ENCODE peak calls at places on chromosomes 3 and 15, in four cellular contexts. One of them, this sample, is unnamed.

GRCh38 chr3:169914321-169914720 is 2.9 kb downstream of the SAMD7 start:
- DNase-seq in uterus: no peak
- DNase-seq in mammary epithelial cell: peak; percentile 4
- DNase-seq in mesendoderm: no peak
- DNase-seq in this sample: no peak

GRCh38 chr15:95957854-95958253 is 372.6 kb upstream of the NR2F2 start:
- DNase-seq in uterus: peak; percentile 20
- DNase-seq in mammary epithelial cell: no peak
- DNase-seq in mesendoderm: no peak
- DNase-seq in this sample: peak; percentile 23

GRCh38 chr15:98785796-98786581 is 137.7 kb downstream of the IGF1R start:
- DNase-seq in uterus: no peak
- DNase-seq in mammary epithelial cell: no peak
- DNase-seq in mesendoderm: peak; percentile 80
- DNase-seq in this sample: no peak

GRCh38 chr3:12287727-12288465 is 974 bp upstream of the PPARG start:
- DNase-seq in uterus: peak; percentile 48
- DNase-seq in mammary epithelial cell: no peak
- DNase-seq in mesendoderm: peak; percentile 32
- DNase-seq in this sample: peak; percentile 82

GRCh38 chr3:127673191-127674098 is 693 bp downstream of the ABTB1 start:
- DNase-seq in uterus: peak; percentile 51
- DNase-seq in mammary epithelial cell: no peak
- DNase-seq in mesendoderm: no peak
- DNase-seq in this sample: peak; percentile 79

GRCh38 chr15:34318277-34319079 is 19.1 kb downstream of the SLC12A6 start:
- DNase-seq in uterus: peak; percentile 41
- DNase-seq in mammary epithelial cell: peak; percentile 76
- DNase-seq in mesendoderm: peak; percentile 78
- DNase-seq in this sample: peak; percentile 56

GRCh38 chr15:44636976-44637375 is 26.5 kb downstream of the SPG11 start:
- DNase-seq in uterus: no peak
- DNase-seq in mammary epithelial cell: no peak
- DNase-seq in mesendoderm: no peak
- DNase-seq in this sample: no peak

GRCh38 chr3:113285226-113285625 is 73.9 kb downstream of the BOC start:
- DNase-seq in uterus: no peak
- DNase-seq in mammary epithelial cell: no peak
- DNase-seq in mesendoderm: no peak
- DNase-seq in this sample: peak; percentile 33

GRCh38 chr15:77419050-77419835 is 661 bp downstream of the PEAK1 start:
- DNase-seq in uterus: peak; percentile 42
- DNase-seq in mammary epithelial cell: peak; percentile 21
- DNase-seq in mesendoderm: peak; percentile 63
- DNase-seq in this sample: peak; percentile 78

GRCh38 chr15:63134245-63134644 is 12.6 kb downstream of the LACTB start:
- DNase-seq in uterus: no peak
- DNase-seq in mammary epithelial cell: no peak
- DNase-seq in mesendoderm: no peak
- DNase-seq in this sample: no peak

GRCh38 chr3:30294241-30294667 is 312.1 kb upstream of the TGFBR2 start:
- DNase-seq in uterus: no peak
- DNase-seq in mammary epithelial cell: no peak
- DNase-seq in mesendoderm: peak; percentile 46
- DNase-seq in this sample: no peak

GRCh38 chr15:40340740-40341400 is at the start of gene CCDC9B:
- DNase-seq in uterus: peak; percentile 89
- DNase-seq in mammary epithelial cell: peak; percentile 83
- DNase-seq in mesendoderm: no peak
- DNase-seq in this sample: peak; percentile 83

GRCh38 chr3:185561958-185562357 is 9.6 kb upstream of the LIPH start:
- DNase-seq in uterus: no peak
- DNase-seq in mammary epithelial cell: no peak
- DNase-seq in mesendoderm: no peak
- DNase-seq in this sample: no peak

GRCh38 chr3:188975612-188976314 is 196.0 kb upstream of the TPRG1 start:
- DNase-seq in uterus: no peak
- DNase-seq in mammary epithelial cell: peak; percentile 61
- DNase-seq in mesendoderm: no peak
- DNase-seq in this sample: no peak

GRCh38 chr3:61483997-61484396 is 77.4 kb upstream of the PTPRG start:
- DNase-seq in uterus: no peak
- DNase-seq in mammary epithelial cell: no peak
- DNase-seq in mesendoderm: no peak
- DNase-seq in this sample: no peak

GRCh38 chr3:57227930-57228733 is 603 bp downstream of the APPL1 start:
- DNase-seq in uterus: peak; percentile 42
- DNase-seq in mammary epithelial cell: peak; percentile 49
- DNase-seq in mesendoderm: peak; percentile 36
- DNase-seq in this sample: peak; percentile 57

GRCh38 chr15:63226155-63226883 is 36.9 kb downstream of the RAB8B start:
- DNase-seq in uterus: no peak
- DNase-seq in mammary epithelial cell: no peak
- DNase-seq in mesendoderm: no peak
- DNase-seq in this sample: no peak

GRCh38 chr15:101499863-101500713 is 10.6 kb upstream of the PCSK6 start:
- DNase-seq in uterus: no peak
- DNase-seq in mammary epithelial cell: no peak
- DNase-seq in mesendoderm: no peak
- DNase-seq in this sample: peak; percentile 13

GRCh38 chr15:47356297-47356696 is 361.0 kb upstream of the SEMA6D start:
- DNase-seq in uterus: no peak
- DNase-seq in mammary epithelial cell: no peak
- DNase-seq in mesendoderm: no peak
- DNase-seq in this sample: no peak

GRCh38 chr15:91694131-91694828 is 159.2 kb upstream of the SLCO3A1 start:
- DNase-seq in uterus: peak; percentile 64
- DNase-seq in mammary epithelial cell: no peak
- DNase-seq in mesendoderm: peak; percentile 84
- DNase-seq in this sample: no peak

GRCh38 chr3:172341482-172342059 is 106.7 kb downstream of the GHSR start:
- DNase-seq in uterus: no peak
- DNase-seq in mammary epithelial cell: peak; percentile 50
- DNase-seq in mesendoderm: peak; percentile 69
- DNase-seq in this sample: peak; percentile 49

GRCh38 chr3:99783009-99783573 is 34.6 kb upstream of the CMSS1 start:
- DNase-seq in uterus: no peak
- DNase-seq in mammary epithelial cell: peak; percentile 77
- DNase-seq in mesendoderm: no peak
- DNase-seq in this sample: no peak

GRCh38 chr3:85592256-85592655 is 633.5 kb downstream of the CADM2 start:
- DNase-seq in uterus: no peak
- DNase-seq in mammary epithelial cell: no peak
- DNase-seq in mesendoderm: no peak
- DNase-seq in this sample: no peak

GRCh38 chr3:169390741-169391300 is 272.7 kb downstream of the MECOM start:
- DNase-seq in uterus: no peak
- DNase-seq in mammary epithelial cell: peak; percentile 16
- DNase-seq in mesendoderm: no peak
- DNase-seq in this sample: no peak

GRCh38 chr3:177602601-177603136 is 405.4 kb upstream of the TBL1XR1 start:
- DNase-seq in uterus: no peak
- DNase-seq in mammary epithelial cell: peak; percentile 58
- DNase-seq in mesendoderm: no peak
- DNase-seq in this sample: no peak

GRCh38 chr3:50616003-50616769 is 765 bp upstream of the MAPKAPK3 start:
- DNase-seq in uterus: peak; percentile 85
- DNase-seq in mammary epithelial cell: peak; percentile 70
- DNase-seq in mesendoderm: peak; percentile 92
- DNase-seq in this sample: peak; percentile 90

GRCh38 chr3:42020681-42021307 is 58.9 kb upstream of the ULK4 start:
- DNase-seq in uterus: no peak
- DNase-seq in mammary epithelial cell: peak; percentile 80
- DNase-seq in mesendoderm: no peak
- DNase-seq in this sample: no peak

GRCh38 chr3:150970665-150971327 is 1.7 kb downstream of the CLRN1 start:
- DNase-seq in uterus: no peak
- DNase-seq in mammary epithelial cell: peak; percentile 15
- DNase-seq in mesendoderm: peak; percentile 30
- DNase-seq in this sample: no peak

GRCh38 chr3:176867681-176868663 is 329.3 kb downstream of the TBL1XR1 start:
- DNase-seq in uterus: no peak
- DNase-seq in mammary epithelial cell: peak; percentile 68
- DNase-seq in mesendoderm: peak; percentile 33
- DNase-seq in this sample: no peak

GRCh38 chr3:127665586-127665985 is 7.2 kb upstream of the ABTB1 start:
- DNase-seq in uterus: no peak
- DNase-seq in mammary epithelial cell: no peak
- DNase-seq in mesendoderm: no peak
- DNase-seq in this sample: no peak

GRCh38 chr3:55162031-55162784 is 234.3 kb upstream of the LRTM1 start:
- DNase-seq in uterus: no peak
- DNase-seq in mammary epithelial cell: peak; percentile 9
- DNase-seq in mesendoderm: no peak
- DNase-seq in this sample: no peak

GRCh38 chr3:13210221-13210975 is 137.2 kb upstream of the IQSEC1 start:
- DNase-seq in uterus: no peak
- DNase-seq in mammary epithelial cell: no peak
- DNase-seq in mesendoderm: no peak
- DNase-seq in this sample: peak; percentile 50

GRCh38 chr3:179694731-179695130 is 41.9 kb downstream of the USP13 start:
- DNase-seq in uterus: no peak
- DNase-seq in mammary epithelial cell: no peak
- DNase-seq in mesendoderm: no peak
- DNase-seq in this sample: no peak

GRCh38 chr3:151726016-151726415 is 7.7 kb upstream of the AADACL2 start:
- DNase-seq in uterus: no peak
- DNase-seq in mammary epithelial cell: no peak
- DNase-seq in mesendoderm: no peak
- DNase-seq in this sample: no peak

GRCh38 chr3:188272481-188273372 is 118.8 kb downstream of the LPP start:
- DNase-seq in uterus: no peak
- DNase-seq in mammary epithelial cell: peak; percentile 76
- DNase-seq in mesendoderm: no peak
- DNase-seq in this sample: no peak

GRCh38 chr3:112445839-112446238 is 53.4 kb downstream of the BTLA start:
- DNase-seq in uterus: no peak
- DNase-seq in mammary epithelial cell: no peak
- DNase-seq in mesendoderm: no peak
- DNase-seq in this sample: no peak

GRCh38 chr3:90015688-90016356 is 908.4 kb downstream of the EPHA3 start:
- DNase-seq in uterus: no peak
- DNase-seq in mammary epithelial cell: peak; percentile 66
- DNase-seq in mesendoderm: peak; percentile 94
- DNase-seq in this sample: peak; percentile 1

DNA sequence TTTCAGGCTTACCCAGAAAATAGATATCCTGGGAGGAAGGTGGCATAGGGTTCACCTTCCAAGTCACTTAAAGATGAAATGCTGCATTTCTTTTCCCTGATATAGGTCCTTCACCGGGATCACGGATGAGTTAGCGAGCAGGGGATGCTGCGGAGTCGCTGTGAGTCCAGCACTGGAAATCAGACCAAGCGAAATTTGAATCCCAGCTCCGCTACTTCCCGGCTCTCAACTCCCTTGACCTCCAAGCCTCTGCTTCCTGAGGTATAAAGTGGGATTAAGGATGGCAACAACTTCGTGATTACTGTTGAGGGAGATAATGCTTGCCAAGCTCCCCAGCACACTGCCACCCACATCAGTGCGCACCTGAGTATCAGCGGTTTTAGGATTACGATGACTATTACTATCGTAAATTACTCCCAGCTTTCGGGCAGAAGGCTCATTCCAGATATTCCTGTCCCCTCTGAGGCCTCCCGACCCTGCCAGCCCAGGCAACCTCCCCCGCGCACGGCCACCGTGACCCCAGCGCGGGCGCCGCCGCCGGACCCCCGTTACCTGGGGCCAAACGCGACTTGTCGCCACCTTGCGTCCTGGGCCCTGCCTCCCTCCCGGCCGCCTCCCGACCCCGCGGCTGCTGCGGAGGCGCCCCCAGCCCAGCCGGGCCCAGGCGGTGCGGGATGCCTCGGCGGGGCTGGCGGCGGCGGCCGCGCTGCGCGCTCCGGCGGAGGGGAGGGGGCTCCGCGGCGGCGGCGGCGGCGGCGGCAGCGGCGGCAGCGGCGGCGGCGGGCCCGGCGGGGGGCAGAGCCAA is 542 bp upstream of the GPR27 start:
- DNase-seq in uterus: no peak
- DNase-seq in mammary epithelial cell: no peak
- DNase-seq in mesendoderm: peak; percentile 22
- DNase-seq in this sample: no peak
- H3K4me3 ChIP-seq in uterus: peak overlapping the region; percentile 47
- H3K4me3 ChIP-seq in mammary epithelial cell: peak overlapping the region; percentile 38
- H3K4me3 ChIP-seq in mesendoderm: peak overlapping the region; percentile 3
- H3K4me3 ChIP-seq in this sample: peak overlapping the region; percentile 76

DNA sequence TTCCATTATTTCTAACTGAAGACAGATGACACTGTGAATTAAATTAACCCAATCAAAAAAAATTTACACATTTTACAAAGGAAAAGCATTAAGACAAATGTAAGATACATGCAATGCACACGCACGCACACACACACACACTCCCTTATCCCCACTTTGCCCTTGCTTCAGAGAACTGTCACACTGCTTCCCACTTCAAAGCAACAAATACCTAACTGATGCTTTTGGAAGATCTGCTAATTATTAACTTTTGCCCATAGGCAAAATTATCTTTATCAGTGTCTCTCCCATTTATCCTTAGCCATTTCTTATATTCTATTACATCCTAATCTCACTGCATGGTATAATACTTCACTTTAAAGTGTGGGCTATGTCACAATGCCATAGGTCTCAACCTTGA is 60.3 kb downstream of the SETD2 start:
- DNase-seq in uterus: no peak
- DNase-seq in mammary epithelial cell: no peak
- DNase-seq in mesendoderm: no peak
- DNase-seq in this sample: no peak
- H3K36me3 ChIP-seq in uterus: no peaks in the 10 kb centered on the region
- H3K36me3 ChIP-seq in mammary epithelial cell: peaks cover 6% of the 10 kb centered on the region
- H3K36me3 ChIP-seq in mesendoderm: no peaks in the 10 kb centered on the region
- H3K36me3 ChIP-seq in this sample: peaks cover 1% of the 10 kb centered on the region

GRCh38 chr15:69668049-69668705 is 215.6 kb downstream of the RPLP1 start:
- DNase-seq in uterus: no peak
- DNase-seq in mammary epithelial cell: no peak
- DNase-seq in mesendoderm: no peak
- DNase-seq in this sample: no peak
- H3K27me3 ChIP-seq in uterus: no peaks in the 10 kb centered on the region
- H3K27me3 ChIP-seq in mammary epithelial cell: no peaks in the 10 kb centered on the region
- H3K27me3 ChIP-seq in mesendoderm: no peaks in the 10 kb centered on the region
- H3K27me3 ChIP-seq in this sample: no peaks in the 10 kb centered on the region

DNA sequence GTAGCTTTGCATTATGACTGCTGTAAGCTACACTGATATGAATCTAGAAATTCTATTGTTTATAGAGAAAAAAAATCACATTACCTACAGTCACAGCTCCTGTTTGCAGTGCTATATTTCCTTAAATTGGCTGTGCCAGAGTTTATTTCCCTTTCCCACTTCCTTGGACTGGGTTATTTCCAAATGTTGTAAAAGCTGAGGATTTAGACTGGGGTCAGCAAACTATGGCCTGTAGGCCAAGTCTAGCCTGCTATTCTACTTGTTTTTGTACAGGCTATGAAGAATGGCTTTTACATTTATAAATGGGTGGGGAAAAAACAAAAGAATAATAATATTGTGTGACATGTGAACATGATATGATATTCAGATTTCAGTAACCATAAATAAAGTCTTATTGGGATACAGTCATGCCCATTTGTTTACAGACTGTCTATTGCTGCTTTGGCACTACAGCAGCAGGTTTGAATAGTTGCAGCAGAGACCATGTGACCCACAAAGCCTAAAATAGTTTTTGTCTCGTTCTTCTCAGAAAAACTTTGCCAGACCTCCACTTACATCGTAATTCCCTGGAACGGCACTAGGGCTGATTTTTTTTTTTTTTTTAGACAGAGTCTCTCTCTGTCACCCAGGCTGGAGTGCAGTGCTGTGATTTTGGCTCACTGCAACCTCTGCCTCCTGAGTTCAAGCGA is 7.8 kb downstream of the GLDN start:
- DNase-seq in uterus: no peak
- DNase-seq in mammary epithelial cell: no peak
- DNase-seq in mesendoderm: no peak
- DNase-seq in this sample: no peak
- H3K4me3 ChIP-seq in uterus: no peak overlapping the region
- H3K4me3 ChIP-seq in mammary epithelial cell: no peak overlapping the region
- H3K4me3 ChIP-seq in mesendoderm: no peak overlapping the region
- H3K4me3 ChIP-seq in this sample: no peak overlapping the region